ENCODE peak calls at places on chromosomes 2 and 18, in six cellular contexts. One of them, this sample, is unnamed.
A peak's percentile ranks its signal among the peaks of the same experiment; 100 is the strongest.

GRCh38 chr2:205496777-205497176 is 185.5 kb upstream of the NRP2 start:
- DNase-seq in effector memory CD4-positive, alpha-beta T cell: no peak
- DNase-seq in GM23248: peak; percentile 88
- DNase-seq in OCI-LY7: no peak
- DNase-seq in naive thymus-derived CD4-positive, alpha-beta T cell: no peak
- DNase-seq in transverse colon: no peak
- DNase-seq in this sample: no peak

GRCh38 chr2:214853906-214854305 is 44.4 kb upstream of the BARD1 start:
- DNase-seq in GM23248: no peak
- DNase-seq in effector memory CD4-positive, alpha-beta T cell: no peak
- DNase-seq in naive thymus-derived CD4-positive, alpha-beta T cell: no peak
- DNase-seq in OCI-LY7: no peak
- DNase-seq in transverse colon: no peak
- DNase-seq in this sample: no peak

GRCh38 chr2:175234650-175235049 is 53.1 kb upstream of the ATP5MC3 start:
- DNase-seq in GM23248: no peak
- DNase-seq in naive thymus-derived CD4-positive, alpha-beta T cell: no peak
- DNase-seq in effector memory CD4-positive, alpha-beta T cell: no peak
- DNase-seq in OCI-LY7: peak; percentile 28
- DNase-seq in transverse colon: no peak
- DNase-seq in this sample: no peak

GRCh38 chr2:96694816-96695455 is 44.9 kb downstream of the LMAN2L start:
- DNase-seq in OCI-LY7: no peak
- DNase-seq in naive thymus-derived CD4-positive, alpha-beta T cell: no peak
- DNase-seq in transverse colon: no peak
- DNase-seq in effector memory CD4-positive, alpha-beta T cell: no peak
- DNase-seq in GM23248: no peak
- DNase-seq in this sample: no peak

GRCh38 chr2:216160786-216161185 is 51.6 kb downstream of the XRCC5 start:
- DNase-seq in GM23248: no peak
- DNase-seq in naive thymus-derived CD4-positive, alpha-beta T cell: no peak
- DNase-seq in effector memory CD4-positive, alpha-beta T cell: no peak
- DNase-seq in OCI-LY7: no peak
- DNase-seq in transverse colon: no peak
- DNase-seq in this sample: no peak

GRCh38 chr2:120352701-120353590 is 7.0 kb downstream of the INHBB start:
- DNase-seq in transverse colon: no peak
- DNase-seq in effector memory CD4-positive, alpha-beta T cell: no peak
- DNase-seq in naive thymus-derived CD4-positive, alpha-beta T cell: no peak
- DNase-seq in GM23248: peak; percentile 53
- DNase-seq in OCI-LY7: no peak
- DNase-seq in this sample: no peak

GRCh38 chr2:197391220-197391717 is 43.6 kb downstream of the SF3B1 start:
- DNase-seq in naive thymus-derived CD4-positive, alpha-beta T cell: no peak
- DNase-seq in OCI-LY7: no peak
- DNase-seq in effector memory CD4-positive, alpha-beta T cell: no peak
- DNase-seq in transverse colon: no peak
- DNase-seq in GM23248: no peak
- DNase-seq in this sample: no peak

GRCh38 chr2:113966832-113967231 is 76.9 kb downstream of the ACTR3 start:
- DNase-seq in effector memory CD4-positive, alpha-beta T cell: no peak
- DNase-seq in transverse colon: no peak
- DNase-seq in GM23248: peak; percentile 51
- DNase-seq in naive thymus-derived CD4-positive, alpha-beta T cell: no peak
- DNase-seq in OCI-LY7: peak; percentile 16
- DNase-seq in this sample: no peak

GRCh38 chr18:61435064-61435652 is 101.9 kb downstream of the CDH20 start:
- DNase-seq in GM23248: peak; percentile 23
- DNase-seq in OCI-LY7: peak; percentile 25
- DNase-seq in effector memory CD4-positive, alpha-beta T cell: no peak
- DNase-seq in naive thymus-derived CD4-positive, alpha-beta T cell: no peak
- DNase-seq in transverse colon: no peak
- DNase-seq in this sample: no peak

GRCh38 chr2:138827426-138828054 is 47.4 kb upstream of the NXPH2 start:
- DNase-seq in OCI-LY7: peak; percentile 58
- DNase-seq in effector memory CD4-positive, alpha-beta T cell: no peak
- DNase-seq in transverse colon: no peak
- DNase-seq in naive thymus-derived CD4-positive, alpha-beta T cell: peak; percentile 43
- DNase-seq in GM23248: peak; percentile 67
- DNase-seq in this sample: no peak

GRCh38 chr2:234251326-234252271 is 201.1 kb downstream of the SPP2 start:
- DNase-seq in effector memory CD4-positive, alpha-beta T cell: no peak
- DNase-seq in GM23248: peak; percentile 96
- DNase-seq in transverse colon: peak; percentile 48
- DNase-seq in OCI-LY7: no peak
- DNase-seq in naive thymus-derived CD4-positive, alpha-beta T cell: no peak
- DNase-seq in this sample: no peak

GRCh38 chr2:153823880-153824279 is 47.8 kb upstream of the GALNT13 start:
- DNase-seq in OCI-LY7: no peak
- DNase-seq in effector memory CD4-positive, alpha-beta T cell: no peak
- DNase-seq in GM23248: no peak
- DNase-seq in transverse colon: no peak
- DNase-seq in naive thymus-derived CD4-positive, alpha-beta T cell: no peak
- DNase-seq in this sample: no peak

GRCh38 chr18:70195852-70196434 is 9.5 kb downstream of the RTTN start:
- DNase-seq in effector memory CD4-positive, alpha-beta T cell: no peak
- DNase-seq in OCI-LY7: peak; percentile 6
- DNase-seq in GM23248: peak; percentile 80
- DNase-seq in naive thymus-derived CD4-positive, alpha-beta T cell: peak; percentile 18
- DNase-seq in transverse colon: peak; percentile 9
- DNase-seq in this sample: no peak

GRCh38 chr18:59911600-59911999 is 11.8 kb downstream of the PMAIP1 start:
- DNase-seq in naive thymus-derived CD4-positive, alpha-beta T cell: no peak
- DNase-seq in GM23248: no peak
- DNase-seq in effector memory CD4-positive, alpha-beta T cell: no peak
- DNase-seq in transverse colon: no peak
- DNase-seq in OCI-LY7: peak; percentile 47
- DNase-seq in this sample: no peak

GRCh38 chr2:113276216-113276905 is 2.4 kb downstream of the PAX8 start:
- DNase-seq in transverse colon: no peak
- DNase-seq in naive thymus-derived CD4-positive, alpha-beta T cell: no peak
- DNase-seq in OCI-LY7: no peak
- DNase-seq in effector memory CD4-positive, alpha-beta T cell: no peak
- DNase-seq in GM23248: no peak
- DNase-seq in this sample: no peak

GRCh38 chr2:145323512-145323911 is 803.6 kb upstream of the ZEB2 start:
- DNase-seq in naive thymus-derived CD4-positive, alpha-beta T cell: peak; percentile 3
- DNase-seq in effector memory CD4-positive, alpha-beta T cell: no peak
- DNase-seq in transverse colon: no peak
- DNase-seq in GM23248: peak; percentile 51
- DNase-seq in OCI-LY7: no peak
- DNase-seq in this sample: peak; percentile 1

GRCh38 chr2:75606851-75607798 is 39.5 kb upstream of the MRPL19 start:
- DNase-seq in GM23248: peak; percentile 62
- DNase-seq in OCI-LY7: no peak
- DNase-seq in transverse colon: no peak
- DNase-seq in effector memory CD4-positive, alpha-beta T cell: no peak
- DNase-seq in naive thymus-derived CD4-positive, alpha-beta T cell: no peak
- DNase-seq in this sample: no peak

GRCh38 chr18:1036926-1037325 is 132.3 kb downstream of the ADCYAP1 start:
- DNase-seq in transverse colon: no peak
- DNase-seq in naive thymus-derived CD4-positive, alpha-beta T cell: no peak
- DNase-seq in OCI-LY7: no peak
- DNase-seq in effector memory CD4-positive, alpha-beta T cell: no peak
- DNase-seq in GM23248: no peak
- DNase-seq in this sample: no peak

GRCh38 chr18:32470136-32470712 is 458 bp downstream of the GAREM1 start:
- DNase-seq in GM23248: peak; percentile 63
- DNase-seq in OCI-LY7: peak; percentile 10
- DNase-seq in naive thymus-derived CD4-positive, alpha-beta T cell: no peak
- DNase-seq in transverse colon: peak; percentile 40
- DNase-seq in effector memory CD4-positive, alpha-beta T cell: no peak
- DNase-seq in this sample: no peak

GRCh38 chr2:45938649-45939511 is 287.4 kb downstream of the PRKCE start:
- DNase-seq in GM23248: peak; percentile 99
- DNase-seq in OCI-LY7: no peak
- DNase-seq in naive thymus-derived CD4-positive, alpha-beta T cell: no peak
- DNase-seq in effector memory CD4-positive, alpha-beta T cell: no peak
- DNase-seq in transverse colon: peak; percentile 84
- DNase-seq in this sample: no peak

GRCh38 chr2:37786153-37786809 is 114.8 kb upstream of the CDC42EP3 start:
- DNase-seq in OCI-LY7: no peak
- DNase-seq in GM23248: no peak
- DNase-seq in transverse colon: no peak
- DNase-seq in naive thymus-derived CD4-positive, alpha-beta T cell: no peak
- DNase-seq in effector memory CD4-positive, alpha-beta T cell: no peak
- DNase-seq in this sample: no peak

GRCh38 chr2:216651370-216651881 is 18.2 kb downstream of the IGFBP2 start:
- DNase-seq in GM23248: peak; percentile 65
- DNase-seq in OCI-LY7: no peak
- DNase-seq in effector memory CD4-positive, alpha-beta T cell: no peak
- DNase-seq in naive thymus-derived CD4-positive, alpha-beta T cell: no peak
- DNase-seq in transverse colon: no peak
- DNase-seq in this sample: no peak

GRCh38 chr2:3034396-3034795 is 343.2 kb downstream of the EIPR1 start:
- DNase-seq in GM23248: no peak
- DNase-seq in transverse colon: no peak
- DNase-seq in naive thymus-derived CD4-positive, alpha-beta T cell: no peak
- DNase-seq in effector memory CD4-positive, alpha-beta T cell: no peak
- DNase-seq in OCI-LY7: no peak
- DNase-seq in this sample: no peak

GRCh38 chr2:237998530-237998929 is 31.7 kb downstream of the UBE2F start:
- DNase-seq in naive thymus-derived CD4-positive, alpha-beta T cell: no peak
- DNase-seq in transverse colon: no peak
- DNase-seq in OCI-LY7: no peak
- DNase-seq in effector memory CD4-positive, alpha-beta T cell: no peak
- DNase-seq in GM23248: peak; percentile 23
- DNase-seq in this sample: peak; percentile 33

GRCh38 chr2:201984800-201985525 is 48.7 kb upstream of the FZD7 start:
- DNase-seq in OCI-LY7: no peak
- DNase-seq in transverse colon: peak; percentile 19
- DNase-seq in GM23248: no peak
- DNase-seq in effector memory CD4-positive, alpha-beta T cell: no peak
- DNase-seq in naive thymus-derived CD4-positive, alpha-beta T cell: no peak
- DNase-seq in this sample: no peak

GRCh38 chr2:65550246-65550645 is 117.8 kb upstream of the SPRED2 start:
- DNase-seq in OCI-LY7: peak; percentile 18
- DNase-seq in naive thymus-derived CD4-positive, alpha-beta T cell: no peak
- DNase-seq in effector memory CD4-positive, alpha-beta T cell: no peak
- DNase-seq in transverse colon: no peak
- DNase-seq in GM23248: peak; percentile 65
- DNase-seq in this sample: no peak
- H3K4me1 ChIP-seq in OCI-LY7: peaks cover 41% of the 10 kb centered on the region
- H3K4me1 ChIP-seq in naive thymus-derived CD4-positive, alpha-beta T cell: no peaks in the 10 kb centered on the region
- H3K4me1 ChIP-seq in effector memory CD4-positive, alpha-beta T cell: no peaks in the 10 kb centered on the region
- H3K4me1 ChIP-seq in transverse colon: peaks cover 5% of the 10 kb centered on the region
- H3K4me1 ChIP-seq in GM23248: peaks cover 49% of the 10 kb centered on the region
- H3K4me1 ChIP-seq in this sample: no peaks in the 10 kb centered on the region

GRCh38 chr2:43223412-43224040 is 2.9 kb downstream of the ZFP36L2 start:
- DNase-seq in transverse colon: no peak
- DNase-seq in OCI-LY7: no peak
- DNase-seq in effector memory CD4-positive, alpha-beta T cell: no peak
- DNase-seq in GM23248: peak; percentile 69
- DNase-seq in naive thymus-derived CD4-positive, alpha-beta T cell: peak; percentile 38
- DNase-seq in this sample: peak; percentile 26
- H3K4me1 ChIP-seq in transverse colon: peaks cover 51% of the 10 kb centered on the region
- H3K4me1 ChIP-seq in OCI-LY7: peaks cover 71% of the 10 kb centered on the region
- H3K4me1 ChIP-seq in effector memory CD4-positive, alpha-beta T cell: peaks cover 32% of the 10 kb centered on the region
- H3K4me1 ChIP-seq in GM23248: peaks cover 38% of the 10 kb centered on the region
- H3K4me1 ChIP-seq in naive thymus-derived CD4-positive, alpha-beta T cell: peaks cover 17% of the 10 kb centered on the region
- H3K4me1 ChIP-seq in this sample: peaks cover 26% of the 10 kb centered on the region

DNA sequence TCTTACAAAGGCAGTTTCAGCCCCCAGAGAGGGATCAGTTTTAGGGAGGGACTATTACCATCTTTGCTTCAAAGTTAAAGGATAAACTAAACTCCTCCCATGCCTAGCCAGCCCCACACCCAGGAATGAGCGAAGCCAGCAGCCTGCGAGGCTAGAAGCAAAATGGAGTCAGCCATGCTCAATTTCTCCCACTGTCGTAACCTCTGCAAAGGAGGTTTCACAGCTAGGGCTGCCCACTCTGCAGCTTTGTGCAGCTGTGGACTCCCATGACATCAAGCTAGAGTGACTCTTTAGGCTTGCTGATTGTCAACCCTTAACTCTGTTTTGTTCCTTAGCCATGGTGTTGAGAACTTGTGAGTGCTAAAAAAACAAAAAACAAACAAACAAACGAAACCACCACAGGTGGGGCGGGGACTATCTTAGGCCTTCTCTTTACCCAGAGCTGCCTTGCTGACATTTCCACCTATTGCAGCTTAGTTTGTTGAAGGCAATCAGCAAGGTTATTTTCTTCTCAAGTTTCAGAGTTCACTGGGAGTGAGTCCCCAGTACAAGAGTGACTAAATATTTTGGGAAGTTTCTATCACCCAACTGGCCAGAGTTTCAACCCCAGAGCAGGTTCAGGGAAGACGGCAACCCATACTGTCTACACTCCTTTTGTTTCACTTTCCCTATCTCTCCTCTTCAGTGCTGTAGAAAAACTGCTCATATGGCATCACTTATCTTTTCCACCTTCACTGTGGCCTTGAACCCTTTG is 592.1 kb downstream of the XIRP2 start:
- DNase-seq in effector memory CD4-positive, alpha-beta T cell: no peak
- DNase-seq in transverse colon: no peak
- DNase-seq in OCI-LY7: no peak
- DNase-seq in naive thymus-derived CD4-positive, alpha-beta T cell: no peak
- DNase-seq in GM23248: no peak
- DNase-seq in this sample: no peak
- H3K4me1 ChIP-seq in effector memory CD4-positive, alpha-beta T cell: no peaks in the 10 kb centered on the region
- H3K4me1 ChIP-seq in transverse colon: no peaks in the 10 kb centered on the region
- H3K4me1 ChIP-seq in OCI-LY7: no peaks in the 10 kb centered on the region
- H3K4me1 ChIP-seq in naive thymus-derived CD4-positive, alpha-beta T cell: no peaks in the 10 kb centered on the region
- H3K4me1 ChIP-seq in GM23248: no peaks in the 10 kb centered on the region
- H3K4me1 ChIP-seq in this sample: no peaks in the 10 kb centered on the region

DNA sequence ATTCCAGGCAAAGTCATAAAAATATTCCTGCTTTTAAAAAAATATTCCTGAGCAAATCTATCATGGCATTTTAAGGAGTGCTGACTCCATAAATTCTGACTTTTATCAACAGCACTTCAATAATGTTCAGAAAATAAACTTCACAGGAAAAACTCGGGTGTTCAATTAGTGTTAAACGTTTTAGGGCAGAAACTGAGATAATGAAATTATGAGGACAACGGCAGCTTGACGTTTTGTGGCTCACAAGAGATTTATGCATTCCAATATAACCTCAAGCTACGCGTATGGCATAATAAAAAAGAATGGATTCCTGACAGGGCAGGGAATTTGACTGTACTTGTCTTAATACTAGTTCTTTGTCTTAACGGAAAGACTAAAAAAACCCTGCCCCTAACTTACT is 133.2 kb downstream of the ICOS start:
- DNase-seq in transverse colon: no peak
- DNase-seq in naive thymus-derived CD4-positive, alpha-beta T cell: no peak
- DNase-seq in GM23248: no peak
- DNase-seq in effector memory CD4-positive, alpha-beta T cell: no peak
- DNase-seq in OCI-LY7: no peak
- DNase-seq in this sample: no peak
- H3K4me1 ChIP-seq in transverse colon: no peaks in the 10 kb centered on the region
- H3K4me1 ChIP-seq in naive thymus-derived CD4-positive, alpha-beta T cell: no peaks in the 10 kb centered on the region
- H3K4me1 ChIP-seq in GM23248: peaks cover 10% of the 10 kb centered on the region
- H3K4me1 ChIP-seq in effector memory CD4-positive, alpha-beta T cell: no peaks in the 10 kb centered on the region
- H3K4me1 ChIP-seq in OCI-LY7: no peaks in the 10 kb centered on the region
- H3K4me1 ChIP-seq in this sample: no peaks in the 10 kb centered on the region

DNA sequence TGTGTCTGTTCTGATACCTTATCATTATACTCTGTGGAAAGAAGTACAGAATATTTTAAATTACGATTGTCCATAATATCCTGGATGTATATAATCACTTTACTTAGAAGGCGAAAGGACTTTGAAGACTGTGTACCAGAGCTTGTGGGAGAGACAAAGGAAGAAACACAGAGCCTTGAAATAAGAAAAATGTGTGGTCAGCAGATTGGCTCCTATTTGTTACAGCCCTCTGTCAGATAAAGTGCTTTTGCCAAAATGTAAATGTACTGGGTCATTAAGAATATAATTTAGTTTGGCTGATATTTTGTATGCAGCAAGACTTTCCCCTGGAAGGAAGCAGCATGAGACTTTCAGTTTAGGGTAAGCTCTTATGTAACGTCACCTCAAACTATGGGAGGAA is 443.1 kb downstream of the CCDC85A start:
- DNase-seq in naive thymus-derived CD4-positive, alpha-beta T cell: no peak
- DNase-seq in OCI-LY7: no peak
- DNase-seq in GM23248: no peak
- DNase-seq in transverse colon: no peak
- DNase-seq in effector memory CD4-positive, alpha-beta T cell: no peak
- DNase-seq in this sample: no peak
- H3K4me1 ChIP-seq in naive thymus-derived CD4-positive, alpha-beta T cell: no peaks in the 10 kb centered on the region
- H3K4me1 ChIP-seq in OCI-LY7: no peaks in the 10 kb centered on the region
- H3K4me1 ChIP-seq in GM23248: no peaks in the 10 kb centered on the region
- H3K4me1 ChIP-seq in transverse colon: no peaks in the 10 kb centered on the region
- H3K4me1 ChIP-seq in effector memory CD4-positive, alpha-beta T cell: no peaks in the 10 kb centered on the region
- H3K4me1 ChIP-seq in this sample: no peaks in the 10 kb centered on the region

This sample was measured in CD8-positive, alpha-beta memory T cell.